ENCODE peak calls at places on chromosome 16, in ten cellular contexts. One of them, this sample, is unnamed.

GRCh38 chr16:47750371-47750770 is 289.2 kb downstream of the PHKB start:
- DNase-seq in glutamatergic neuron: no peak
- DNase-seq in thoracic aorta: no peak
- DNase-seq in BJ: no peak
- DNase-seq in neural crest cell: no peak
- DNase-seq in cardiac fibroblast: no peak
- DNase-seq in Panc1: no peak
- DNase-seq in pancreas: no peak
- DNase-seq in KBM-7: no peak
- DNase-seq in GM19239: no peak
- DNase-seq in this sample: no peak

GRCh38 chr16:68445458-68445857 is 2.9 kb downstream of the SMPD3 start:
- DNase-seq in glutamatergic neuron: peak
- DNase-seq in thoracic aorta: no peak
- DNase-seq in BJ: no peak
- DNase-seq in neural crest cell: peak
- DNase-seq in cardiac fibroblast: peak
- DNase-seq in Panc1: peak
- DNase-seq in pancreas: peak
- DNase-seq in KBM-7: peak
- DNase-seq in GM19239: peak
- DNase-seq in this sample: no peak

GRCh38 chr16:8885674-8886592 is 3.8 kb downstream of the LITAFD start:
- DNase-seq in glutamatergic neuron: peak
- DNase-seq in thoracic aorta: no peak
- DNase-seq in BJ: no peak
- DNase-seq in neural crest cell: no peak
- DNase-seq in cardiac fibroblast: peak
- DNase-seq in Panc1: no peak
- DNase-seq in pancreas: no peak
- DNase-seq in KBM-7: no peak
- DNase-seq in GM19239: no peak
- DNase-seq in this sample: no peak

GRCh38 chr16:83552193-83552592 is 255.6 kb upstream of the HSBP1 start:
- DNase-seq in glutamatergic neuron: no peak
- DNase-seq in thoracic aorta: no peak
- DNase-seq in BJ: no peak
- DNase-seq in neural crest cell: no peak
- DNase-seq in cardiac fibroblast: peak
- DNase-seq in Panc1: no peak
- DNase-seq in pancreas: no peak
- DNase-seq in KBM-7: no peak
- DNase-seq in GM19239: no peak
- DNase-seq in this sample: no peak

GRCh38 chr16:3655030-3655790 is 719 bp downstream of the DNASE1 start:
- DNase-seq in glutamatergic neuron: no peak
- DNase-seq in thoracic aorta: no peak
- DNase-seq in BJ: no peak
- DNase-seq in neural crest cell: no peak
- DNase-seq in cardiac fibroblast: no peak
- DNase-seq in Panc1: no peak
- DNase-seq in pancreas: peak
- DNase-seq in KBM-7: no peak
- DNase-seq in GM19239: no peak
- DNase-seq in this sample: peak

GRCh38 chr16:49460786-49461470 is 87.3 kb downstream of the C16orf78 start:
- DNase-seq in glutamatergic neuron: peak
- DNase-seq in thoracic aorta: no peak
- DNase-seq in BJ: no peak
- DNase-seq in neural crest cell: no peak
- DNase-seq in cardiac fibroblast: no peak
- DNase-seq in Panc1: no peak
- DNase-seq in pancreas: no peak
- DNase-seq in KBM-7: no peak
- DNase-seq in GM19239: no peak
- DNase-seq in this sample: no peak

GRCh38 chr16:80526418-80527061 is 14.3 kb upstream of the DYNLRB2 start:
- DNase-seq in glutamatergic neuron: peak
- DNase-seq in thoracic aorta: no peak
- DNase-seq in BJ: peak
- DNase-seq in neural crest cell: peak
- DNase-seq in cardiac fibroblast: peak
- DNase-seq in Panc1: no peak
- DNase-seq in pancreas: peak
- DNase-seq in KBM-7: peak
- DNase-seq in GM19239: peak
- DNase-seq in this sample: peak

GRCh38 chr16:3182608-3183444 is 5.2 kb upstream of the OR1F1 start:
- DNase-seq in glutamatergic neuron: peak
- DNase-seq in thoracic aorta: no peak
- DNase-seq in BJ: no peak
- DNase-seq in neural crest cell: peak
- DNase-seq in cardiac fibroblast: peak
- DNase-seq in Panc1: no peak
- DNase-seq in pancreas: peak
- DNase-seq in KBM-7: no peak
- DNase-seq in GM19239: no peak
- DNase-seq in this sample: no peak

GRCh38 chr16:84690088-84690819 is 9.5 kb upstream of the USP10 start:
- DNase-seq in glutamatergic neuron: no peak
- DNase-seq in thoracic aorta: no peak
- DNase-seq in BJ: no peak
- DNase-seq in neural crest cell: no peak
- DNase-seq in cardiac fibroblast: no peak
- DNase-seq in Panc1: no peak
- DNase-seq in pancreas: no peak
- DNase-seq in KBM-7: no peak
- DNase-seq in GM19239: no peak
- DNase-seq in this sample: no peak

GRCh38 chr16:22250522-22250921 is 44.4 kb downstream of the EEF2K start:
- DNase-seq in glutamatergic neuron: no peak
- DNase-seq in thoracic aorta: no peak
- DNase-seq in BJ: no peak
- DNase-seq in neural crest cell: no peak
- DNase-seq in cardiac fibroblast: peak
- DNase-seq in Panc1: no peak
- DNase-seq in pancreas: no peak
- DNase-seq in KBM-7: no peak
- DNase-seq in GM19239: no peak
- DNase-seq in this sample: no peak

GRCh38 chr16:49466529-49466831 is 92.9 kb downstream of the C16orf78 start:
- DNase-seq in glutamatergic neuron: no peak
- DNase-seq in thoracic aorta: no peak
- DNase-seq in BJ: no peak
- DNase-seq in neural crest cell: no peak
- DNase-seq in cardiac fibroblast: no peak
- DNase-seq in Panc1: no peak
- DNase-seq in pancreas: no peak
- DNase-seq in KBM-7: no peak
- DNase-seq in GM19239: no peak
- DNase-seq in this sample: no peak

GRCh38 chr16:56910654-56911539 is 21.0 kb upstream of the HERPUD1 start:
- DNase-seq in glutamatergic neuron: no peak
- DNase-seq in thoracic aorta: no peak
- DNase-seq in BJ: peak
- DNase-seq in neural crest cell: no peak
- DNase-seq in cardiac fibroblast: peak
- DNase-seq in Panc1: no peak
- DNase-seq in pancreas: no peak
- DNase-seq in KBM-7: peak
- DNase-seq in GM19239: no peak
- DNase-seq in this sample: no peak

GRCh38 chr16:50269769-50270509 is 3.6 kb downstream of the ADCY7 start:
- DNase-seq in glutamatergic neuron: no peak
- DNase-seq in thoracic aorta: no peak
- DNase-seq in BJ: no peak
- DNase-seq in neural crest cell: no peak
- DNase-seq in cardiac fibroblast: no peak
- DNase-seq in Panc1: no peak
- DNase-seq in pancreas: no peak
- DNase-seq in KBM-7: no peak
- DNase-seq in GM19239: no peak
- DNase-seq in this sample: peak

GRCh38 chr16:73886378-73886777 is 410.2 kb upstream of the PSMD7 start:
- DNase-seq in glutamatergic neuron: no peak
- DNase-seq in thoracic aorta: no peak
- DNase-seq in BJ: no peak
- DNase-seq in neural crest cell: no peak
- DNase-seq in cardiac fibroblast: no peak
- DNase-seq in Panc1: no peak
- DNase-seq in pancreas: no peak
- DNase-seq in KBM-7: no peak
- DNase-seq in GM19239: no peak
- DNase-seq in this sample: no peak

GRCh38 chr16:11572301-11572995 is 14.3 kb downstream of the LITAF start:
- DNase-seq in glutamatergic neuron: no peak
- DNase-seq in thoracic aorta: no peak
- DNase-seq in BJ: no peak
- DNase-seq in neural crest cell: no peak
- DNase-seq in cardiac fibroblast: no peak
- DNase-seq in Panc1: no peak
- DNase-seq in pancreas: no peak
- DNase-seq in KBM-7: no peak
- DNase-seq in GM19239: no peak
- DNase-seq in this sample: peak

GRCh38 chr16:73912311-73912710 is 384.3 kb upstream of the PSMD7 start:
- DNase-seq in glutamatergic neuron: no peak
- DNase-seq in thoracic aorta: no peak
- DNase-seq in BJ: no peak
- DNase-seq in neural crest cell: no peak
- DNase-seq in cardiac fibroblast: no peak
- DNase-seq in Panc1: no peak
- DNase-seq in pancreas: no peak
- DNase-seq in KBM-7: no peak
- DNase-seq in GM19239: no peak
- DNase-seq in this sample: no peak

GRCh38 chr16:61564741-61565140 is 471.5 kb downstream of the CDH8 start:
- DNase-seq in glutamatergic neuron: no peak
- DNase-seq in thoracic aorta: no peak
- DNase-seq in BJ: no peak
- DNase-seq in neural crest cell: no peak
- DNase-seq in cardiac fibroblast: no peak
- DNase-seq in Panc1: no peak
- DNase-seq in pancreas: no peak
- DNase-seq in KBM-7: no peak
- DNase-seq in GM19239: no peak
- DNase-seq in this sample: no peak

GRCh38 chr16:23502466-23502865 is 7.8 kb downstream of the GGA2 start:
- DNase-seq in glutamatergic neuron: peak
- DNase-seq in thoracic aorta: no peak
- DNase-seq in BJ: no peak
- DNase-seq in neural crest cell: no peak
- DNase-seq in cardiac fibroblast: no peak
- DNase-seq in Panc1: no peak
- DNase-seq in pancreas: no peak
- DNase-seq in KBM-7: peak
- DNase-seq in GM19239: no peak
- DNase-seq in this sample: no peak

GRCh38 chr16:73390936-73391335 is 343.0 kb upstream of the ZFHX3 start:
- DNase-seq in glutamatergic neuron: no peak
- DNase-seq in thoracic aorta: no peak
- DNase-seq in BJ: peak
- DNase-seq in neural crest cell: no peak
- DNase-seq in cardiac fibroblast: no peak
- DNase-seq in Panc1: no peak
- DNase-seq in pancreas: no peak
- DNase-seq in KBM-7: no peak
- DNase-seq in GM19239: no peak
- DNase-seq in this sample: no peak

GRCh38 chr16:65781363-65781762 is 585.1 kb upstream of the CDH5 start:
- DNase-seq in glutamatergic neuron: no peak
- DNase-seq in thoracic aorta: no peak
- DNase-seq in BJ: no peak
- DNase-seq in neural crest cell: no peak
- DNase-seq in cardiac fibroblast: peak
- DNase-seq in Panc1: no peak
- DNase-seq in pancreas: no peak
- DNase-seq in KBM-7: no peak
- DNase-seq in GM19239: no peak
- DNase-seq in this sample: no peak